ENCODE peak calls at places on chromosomes 1 and 21, in five cellular contexts. I is COR-L47, M is A172, C is GM19239, X is AG04450. N is an unnamed sample.

GRCh38 chr1:20574686-20575543 is 14.0 kb upstream of the CDA start:
- DNase-seq in I (peak), M (peak), C (peak), X (peak), N (peak)

GRCh38 chr1:209783338-209783737 is 1.0 kb downstream of the C1orf74 start:
- DNase-seq in I (no peak), M (no peak), C (no peak), X (no peak), N (no peak)

GRCh38 chr21:36428789-36429671 is 43.8 kb downstream of the CHAF1B start:
- DNase-seq in I (no peak), M (no peak), C (no peak), X (no peak), N (no peak)

GRCh38 chr1:230286166-230286889 is 139.8 kb downstream of the PGBD5 start:
- DNase-seq in I (no peak), M (no peak), C (no peak), X (no peak), N (no peak)

GRCh38 chr21:26544208-26544607 is 28.9 kb downstream of the CYYR1 start:
- DNase-seq in I (no peak), M (no peak), C (no peak), X (no peak), N (no peak)

GRCh38 chr1:24047101-24047459 is 64.9 kb downstream of the MYOM3 start:
- DNase-seq in I (no peak), M (peak), C (no peak), X (no peak), N (no peak)

GRCh38 chr1:247747616-247748015 is 325 bp downstream of the OR14A2 start:
- DNase-seq in I (no peak), M (peak), C (no peak), X (no peak), N (no peak)

GRCh38 chr1:185929759-185930158 is 195.6 kb downstream of the HMCN1 start:
- DNase-seq in I (no peak), M (no peak), C (no peak), X (no peak), N (no peak)

GRCh38 chr21:38323721-38324591 is 67.2 kb downstream of the KCNJ15 start:
- DNase-seq in I (no peak), M (peak), C (no peak), X (peak), N (no peak)

GRCh38 chr1:43452789-43453441 is 816 bp downstream of the HYI start:
- DNase-seq in I (peak), M (no peak), C (no peak), X (no peak), N (no peak)

GRCh38 chr1:234373064-234373937 is at the start of gene COA6:
- DNase-seq in I (peak), M (peak), C (peak), X (peak), N (peak)

GRCh38 chr1:177103005-177103404 is 61.5 kb downstream of the ASTN1 start:
- DNase-seq in I (no peak), M (no peak), C (no peak), X (no peak), N (no peak)

GRCh38 chr1:183628537-183628936 is 7.0 kb downstream of the ARPC5 start:
- DNase-seq in I (no peak), M (no peak), C (no peak), X (no peak), N (no peak)

GRCh38 chr1:17494114-17494729 is 45.3 kb upstream of the ARHGEF10L start:
- DNase-seq in I (peak), M (peak), C (peak), X (peak), N (peak)

N was measured in neural crest cell.